ENCODE peak calls at places on chromosomes 1 and 21, in four cellular contexts. T, S, P and K are unnamed samples.
A peak's percentile ranks its signal among the peaks of the same experiment; 100 is the strongest.

GRCh38 chr1:38736399-38736798 is 123.2 kb downstream of the RRAGC start:
- DNase-seq in P (no peak), T (no peak), S (no peak), K (no peak)

GRCh38 chr1:3463891-3464648 is 9.6 kb downstream of the ARHGEF16 start:
- DNase-seq in P (peak; percentile 70), S (no peak), T (no peak), K (no peak)

GRCh38 chr1:112707217-112708001 is 482 bp upstream of the RHOC start:
- DNase-seq in S (peak; percentile 92), T (peak; percentile 92), P (peak; percentile 95), K (peak; percentile 72)

GRCh38 chr21:26119906-26120305 is 50.7 kb downstream of the APP start:
- DNase-seq in T (no peak), S (no peak), P (no peak), K (no peak)

GRCh38 chr1:58290685-58291372 is 255.7 kb downstream of the OMA1 start:
- DNase-seq in P (no peak), T (peak; percentile 31), S (peak; percentile 24), K (no peak)

GRCh38 chr1:29236993-29237905 is 927 bp downstream of the PTPRU start:
- DNase-seq in P (peak; percentile 88), S (peak; percentile 46), T (peak; percentile 73), K (peak; percentile 15)

GRCh38 chr1:91744973-91745648 is 140.8 kb downstream of the TGFBR3 start:
- DNase-seq in P (no peak), S (no peak), T (peak; percentile 60), K (no peak)

GRCh38 chr1:157181790-157182189 is 43.6 kb upstream of the ETV3 start:
- DNase-seq in T (no peak), P (no peak), S (no peak), K (no peak)

GRCh38 chr1:2272686-2273400 is 44.7 kb downstream of the SKI start:
- DNase-seq in P (no peak), T (no peak), S (no peak), K (no peak)

GRCh38 chr1:77100870-77101269 is 118.4 kb downstream of the PIGK start:
- DNase-seq in S (no peak), P (no peak), T (peak; percentile 14), K (no peak)

GRCh38 chr1:88557044-88557443 is 127.0 kb upstream of the PKN2 start:
- DNase-seq in P (no peak), T (no peak), S (no peak), K (no peak)

GRCh38 chr1:89927037-89927436 is 67.9 kb upstream of the ZNF326 start:
- DNase-seq in S (no peak), T (no peak), P (no peak), K (no peak)

GRCh38 chr1:30342535-30343141 is 380.7 kb downstream of the MATN1 start:
- DNase-seq in S (no peak), T (no peak), P (peak; percentile 55), K (no peak)

GRCh38 chr1:22794691-22795090 is 84.1 kb downstream of the EPHB2 start:
- DNase-seq in S (no peak), T (no peak), P (no peak), K (no peak)

GRCh38 chr21:46385846-46386725 is 62.1 kb downstream of the PCNT start:
- DNase-seq in S (no peak), P (peak; percentile 58), T (no peak), K (no peak)

GRCh38 chr1:230643887-230644286 is 1.6 kb downstream of the COG2 start:
- DNase-seq in T (peak; percentile 38), P (no peak), S (peak; percentile 60), K (no peak)

GRCh38 chr1:167555971-167556714 is 2.6 kb upstream of the CREG1 start:
- DNase-seq in S (peak; percentile 72), T (peak; percentile 88), P (peak; percentile 84), K (peak; percentile 59)

GRCh38 chr21:16037386-16037785 is 307.6 kb downstream of the USP25 start:
- DNase-seq in P (no peak), T (peak; percentile 21), S (peak; percentile 75), K (no peak)

GRCh38 chr1:153233448-153233847 is 16.1 kb downstream of the PRR9 start:
- DNase-seq in S (no peak), P (no peak), T (no peak), K (no peak)

GRCh38 chr1:110407260-110408210 is at the start of gene LAMTOR5:
- DNase-seq in S (peak; percentile 95), T (peak; percentile 93), P (peak; percentile 98), K (peak; percentile 91)

GRCh38 chr1:39632491-39633417 is 6.7 kb downstream of the HEYL start:
- DNase-seq in T (peak; percentile 66), S (no peak), P (peak; percentile 93), K (no peak)

GRCh38 chr1:37035828-37036666 is 1.7 kb upstream of the GRIK3 start:
- DNase-seq in S (no peak), T (no peak), P (no peak), K (peak; percentile 22)

GRCh38 chr1:246795094-246795671 is 71.0 kb downstream of the SCCPDH start:
- DNase-seq in T (no peak), S (no peak), P (no peak), K (no peak)

GRCh38 chr1:47675721-47676120 is 237.9 kb downstream of the FOXD2 start:
- DNase-seq in S (no peak), P (no peak), T (no peak), K (no peak)

GRCh38 chr1:160665330-160666078 is 18.7 kb upstream of the SLAMF1 start:
- DNase-seq in S (no peak), T (peak; percentile 77), P (no peak), K (peak; percentile 48)